ENCODE peak calls at places on chromosomes 1 and 21, in ten cellular contexts. One of them, this sample, is unnamed.

GRCh38 chr1:228515200-228515834 is 28.1 kb downstream of the RNF187 start:
- DNase-seq in gastrocnemius medialis: no peak
- DNase-seq in OCI-LY7: peak
- DNase-seq in left ventricle myocardium inferior: no peak
- DNase-seq in left lung: no peak
- DNase-seq in hepatocyte: peak
- DNase-seq in heart right ventricle: no peak
- DNase-seq in CD4-positive, alpha-beta T cell: peak
- DNase-seq in lower lobe of right lung: no peak
- DNase-seq in A549: peak
- DNase-seq in this sample: no peak

GRCh38 chr21:17828223-17828622 is 9.1 kb upstream of the C21orf91 start:
- DNase-seq in gastrocnemius medialis: no peak
- DNase-seq in OCI-LY7: no peak
- DNase-seq in left ventricle myocardium inferior: no peak
- DNase-seq in left lung: no peak
- DNase-seq in hepatocyte: no peak
- DNase-seq in heart right ventricle: no peak
- DNase-seq in CD4-positive, alpha-beta T cell: no peak
- DNase-seq in lower lobe of right lung: no peak
- DNase-seq in A549: no peak
- DNase-seq in this sample: no peak

GRCh38 chr1:231414260-231415016 is 7.6 kb downstream of the EGLN1 start:
- DNase-seq in gastrocnemius medialis: peak
- DNase-seq in OCI-LY7: no peak
- DNase-seq in left ventricle myocardium inferior: no peak
- DNase-seq in left lung: no peak
- DNase-seq in hepatocyte: no peak
- DNase-seq in heart right ventricle: no peak
- DNase-seq in CD4-positive, alpha-beta T cell: no peak
- DNase-seq in lower lobe of right lung: no peak
- DNase-seq in A549: peak
- DNase-seq in this sample: no peak

GRCh38 chr1:157084720-157085119 is 14.9 kb downstream of the ETV3L start:
- DNase-seq in gastrocnemius medialis: no peak
- DNase-seq in OCI-LY7: no peak
- DNase-seq in left ventricle myocardium inferior: no peak
- DNase-seq in left lung: no peak
- DNase-seq in hepatocyte: no peak
- DNase-seq in heart right ventricle: no peak
- DNase-seq in CD4-positive, alpha-beta T cell: no peak
- DNase-seq in lower lobe of right lung: no peak
- DNase-seq in A549: no peak
- DNase-seq in this sample: no peak

GRCh38 chr21:27171704-27172103 is 204.8 kb upstream of the ADAMTS5 start:
- DNase-seq in gastrocnemius medialis: peak
- DNase-seq in OCI-LY7: no peak
- DNase-seq in left ventricle myocardium inferior: no peak
- DNase-seq in left lung: no peak
- DNase-seq in hepatocyte: no peak
- DNase-seq in heart right ventricle: no peak
- DNase-seq in CD4-positive, alpha-beta T cell: no peak
- DNase-seq in lower lobe of right lung: no peak
- DNase-seq in A549: no peak
- DNase-seq in this sample: no peak

GRCh38 chr1:246156847-246157246 is 350.2 kb downstream of the SMYD3 start:
- DNase-seq in gastrocnemius medialis: no peak
- DNase-seq in OCI-LY7: no peak
- DNase-seq in left ventricle myocardium inferior: no peak
- DNase-seq in left lung: peak
- DNase-seq in hepatocyte: no peak
- DNase-seq in heart right ventricle: no peak
- DNase-seq in CD4-positive, alpha-beta T cell: no peak
- DNase-seq in lower lobe of right lung: no peak
- DNase-seq in A549: no peak
- DNase-seq in this sample: no peak

GRCh38 chr1:15902882-15903281 is 55.4 kb downstream of the SPEN start:
- DNase-seq in gastrocnemius medialis: no peak
- DNase-seq in OCI-LY7: no peak
- DNase-seq in left ventricle myocardium inferior: no peak
- DNase-seq in left lung: no peak
- DNase-seq in hepatocyte: no peak
- DNase-seq in heart right ventricle: no peak
- DNase-seq in CD4-positive, alpha-beta T cell: no peak
- DNase-seq in lower lobe of right lung: no peak
- DNase-seq in A549: peak
- DNase-seq in this sample: no peak

GRCh38 chr1:112370981-112371380 is 25.0 kb upstream of the CTTNBP2NL start:
- DNase-seq in gastrocnemius medialis: no peak
- DNase-seq in OCI-LY7: no peak
- DNase-seq in left ventricle myocardium inferior: no peak
- DNase-seq in left lung: no peak
- DNase-seq in hepatocyte: no peak
- DNase-seq in heart right ventricle: no peak
- DNase-seq in CD4-positive, alpha-beta T cell: no peak
- DNase-seq in lower lobe of right lung: no peak
- DNase-seq in A549: no peak
- DNase-seq in this sample: no peak

GRCh38 chr1:112058815-112059450 is 69.5 kb upstream of the KCND3 start:
- DNase-seq in gastrocnemius medialis: no peak
- DNase-seq in OCI-LY7: peak
- DNase-seq in left ventricle myocardium inferior: no peak
- DNase-seq in left lung: no peak
- DNase-seq in hepatocyte: no peak
- DNase-seq in heart right ventricle: no peak
- DNase-seq in CD4-positive, alpha-beta T cell: no peak
- DNase-seq in lower lobe of right lung: no peak
- DNase-seq in A549: no peak
- DNase-seq in this sample: no peak

GRCh38 chr1:35192853-35193664 is at the start of gene SFPQ:
- DNase-seq in gastrocnemius medialis: peak
- DNase-seq in OCI-LY7: peak
- DNase-seq in left ventricle myocardium inferior: peak
- DNase-seq in left lung: peak
- DNase-seq in hepatocyte: peak
- DNase-seq in heart right ventricle: peak
- DNase-seq in CD4-positive, alpha-beta T cell: peak
- DNase-seq in lower lobe of right lung: peak
- DNase-seq in A549: peak
- DNase-seq in this sample: peak

GRCh38 chr1:156581661-156582387 is 2.3 kb downstream of the TTC24 start:
- DNase-seq in gastrocnemius medialis: no peak
- DNase-seq in OCI-LY7: peak
- DNase-seq in left ventricle myocardium inferior: no peak
- DNase-seq in left lung: no peak
- DNase-seq in hepatocyte: no peak
- DNase-seq in heart right ventricle: no peak
- DNase-seq in CD4-positive, alpha-beta T cell: no peak
- DNase-seq in lower lobe of right lung: no peak
- DNase-seq in A549: no peak
- DNase-seq in this sample: no peak

GRCh38 chr1:178587975-178588374 is 75.1 kb downstream of the TEX35 start:
- DNase-seq in gastrocnemius medialis: no peak
- DNase-seq in OCI-LY7: no peak
- DNase-seq in left ventricle myocardium inferior: no peak
- DNase-seq in left lung: no peak
- DNase-seq in hepatocyte: no peak
- DNase-seq in heart right ventricle: no peak
- DNase-seq in CD4-positive, alpha-beta T cell: no peak
- DNase-seq in lower lobe of right lung: no peak
- DNase-seq in A549: no peak
- DNase-seq in this sample: no peak

GRCh38 chr1:40401427-40402201 is 28.1 kb downstream of the SMAP2 start:
- DNase-seq in gastrocnemius medialis: no peak
- DNase-seq in OCI-LY7: no peak
- DNase-seq in left ventricle myocardium inferior: no peak
- DNase-seq in left lung: no peak
- DNase-seq in hepatocyte: no peak
- DNase-seq in heart right ventricle: no peak
- DNase-seq in CD4-positive, alpha-beta T cell: no peak
- DNase-seq in lower lobe of right lung: no peak
- DNase-seq in A549: no peak
- DNase-seq in this sample: no peak

GRCh38 chr1:224609333-224609732 is 6.8 kb upstream of the CNIH3 start:
- DNase-seq in gastrocnemius medialis: no peak
- DNase-seq in OCI-LY7: no peak
- DNase-seq in left ventricle myocardium inferior: no peak
- DNase-seq in left lung: no peak
- DNase-seq in hepatocyte: no peak
- DNase-seq in heart right ventricle: no peak
- DNase-seq in CD4-positive, alpha-beta T cell: no peak
- DNase-seq in lower lobe of right lung: no peak
- DNase-seq in A549: no peak
- DNase-seq in this sample: no peak
- TF ChIP-seq CTCF in gastrocnemius medialis: no peak
- TF ChIP-seq CTCF in OCI-LY7: no peak
- TF ChIP-seq CTCF in left ventricle myocardium inferior: no peak
- TF ChIP-seq CTCF in left lung: no peak
- TF ChIP-seq CTCF in hepatocyte: no peak
- TF ChIP-seq CTCF in heart right ventricle: no peak
- TF ChIP-seq CTCF in CD4-positive, alpha-beta T cell: no peak
- TF ChIP-seq CTCF in lower lobe of right lung: no peak
- TF ChIP-seq CTCF in A549: no peak
- TF ChIP-seq CTCF in this sample: no peak

GRCh38 chr21:26112127-26112742 is 58.3 kb downstream of the APP start:
- DNase-seq in gastrocnemius medialis: no peak
- DNase-seq in OCI-LY7: no peak
- DNase-seq in left ventricle myocardium inferior: no peak
- DNase-seq in left lung: no peak
- DNase-seq in hepatocyte: no peak
- DNase-seq in heart right ventricle: no peak
- DNase-seq in CD4-positive, alpha-beta T cell: no peak
- DNase-seq in lower lobe of right lung: no peak
- DNase-seq in A549: no peak
- DNase-seq in this sample: no peak

GRCh38 chr21:26106562-26106961 is 64.0 kb downstream of the APP start:
- DNase-seq in gastrocnemius medialis: no peak
- DNase-seq in OCI-LY7: no peak
- DNase-seq in left ventricle myocardium inferior: no peak
- DNase-seq in left lung: no peak
- DNase-seq in hepatocyte: no peak
- DNase-seq in heart right ventricle: no peak
- DNase-seq in CD4-positive, alpha-beta T cell: no peak
- DNase-seq in lower lobe of right lung: no peak
- DNase-seq in A549: no peak
- DNase-seq in this sample: no peak

GRCh38 chr21:26110703-26111102 is 59.9 kb downstream of the APP start:
- DNase-seq in gastrocnemius medialis: no peak
- DNase-seq in OCI-LY7: no peak
- DNase-seq in left ventricle myocardium inferior: no peak
- DNase-seq in left lung: no peak
- DNase-seq in hepatocyte: no peak
- DNase-seq in heart right ventricle: no peak
- DNase-seq in CD4-positive, alpha-beta T cell: no peak
- DNase-seq in lower lobe of right lung: no peak
- DNase-seq in A549: no peak
- DNase-seq in this sample: no peak

GRCh38 chr21:26105819-26106218 is 64.8 kb downstream of the APP start:
- DNase-seq in gastrocnemius medialis: no peak
- DNase-seq in OCI-LY7: no peak
- DNase-seq in left ventricle myocardium inferior: no peak
- DNase-seq in left lung: no peak
- DNase-seq in hepatocyte: no peak
- DNase-seq in heart right ventricle: no peak
- DNase-seq in CD4-positive, alpha-beta T cell: no peak
- DNase-seq in lower lobe of right lung: no peak
- DNase-seq in A549: no peak
- DNase-seq in this sample: no peak

DNA sequence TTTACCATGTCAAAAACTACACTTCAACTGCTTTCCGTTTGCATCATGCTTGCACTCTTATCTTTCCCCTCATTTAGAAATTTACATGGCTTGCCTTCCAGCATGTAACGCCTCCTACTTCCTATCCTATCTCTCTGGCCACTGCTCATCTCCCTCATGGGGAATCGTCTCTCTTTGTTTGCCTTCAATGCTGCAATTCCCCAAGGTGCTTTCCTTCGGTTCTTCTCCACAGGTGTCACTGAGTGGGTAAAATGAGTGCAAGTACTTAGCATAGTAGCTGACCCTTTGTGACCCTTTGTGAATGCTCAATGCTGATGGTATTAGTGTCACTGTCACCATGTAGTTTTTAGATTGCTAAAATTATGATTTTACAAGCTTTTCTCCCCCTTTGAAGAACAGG is 63.1 kb downstream of the APP start:
- DNase-seq in gastrocnemius medialis: no peak
- DNase-seq in OCI-LY7: no peak
- DNase-seq in left ventricle myocardium inferior: no peak
- DNase-seq in left lung: no peak
- DNase-seq in hepatocyte: no peak
- DNase-seq in heart right ventricle: no peak
- DNase-seq in CD4-positive, alpha-beta T cell: no peak
- DNase-seq in lower lobe of right lung: no peak
- DNase-seq in A549: no peak
- DNase-seq in this sample: no peak
- H3K27ac ChIP-seq in gastrocnemius medialis: no peak
- H3K27ac ChIP-seq in OCI-LY7: no peak
- H3K27ac ChIP-seq in left ventricle myocardium inferior: no peak
- H3K27ac ChIP-seq in left lung: no peak
- H3K27ac ChIP-seq in hepatocyte: no peak
- H3K27ac ChIP-seq in heart right ventricle: no peak
- H3K27ac ChIP-seq in CD4-positive, alpha-beta T cell: no peak
- H3K27ac ChIP-seq in lower lobe of right lung: no peak
- H3K27ac ChIP-seq in A549: no peak
- H3K27ac ChIP-seq in this sample: no peak

DNA sequence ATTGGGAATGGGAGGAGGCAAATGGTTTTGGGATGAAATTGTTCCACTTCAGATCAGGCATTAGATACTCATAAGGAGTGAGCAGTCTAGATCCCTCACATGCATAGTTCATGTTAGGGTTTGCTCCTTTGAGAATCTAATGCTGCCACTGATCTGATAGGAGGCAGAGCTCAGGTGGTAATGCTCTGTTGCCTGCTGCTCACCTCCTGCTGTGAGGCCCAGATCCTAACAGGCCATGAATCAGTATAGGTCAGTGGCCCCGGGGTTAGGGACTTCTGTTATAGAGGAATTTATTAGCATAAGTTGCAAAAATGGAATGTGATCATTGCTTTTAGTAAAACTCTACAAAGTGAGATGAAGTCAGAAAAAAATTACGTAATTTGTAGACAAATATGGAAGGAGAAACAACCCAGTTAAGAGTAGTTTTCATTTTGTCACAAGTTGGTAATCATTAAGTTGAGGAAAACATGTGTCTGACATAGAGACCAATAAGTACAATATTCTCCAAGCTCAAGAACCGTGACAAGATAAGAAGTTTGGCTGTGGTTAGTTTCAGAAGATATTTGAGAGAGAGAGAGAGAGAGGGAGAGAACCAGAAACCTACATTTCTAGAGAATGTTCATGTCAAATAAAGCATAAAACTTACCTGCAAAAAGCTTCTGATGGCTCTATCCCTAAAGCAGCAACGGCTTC is 689.7 kb upstream of the PRMT6 start:
- DNase-seq in gastrocnemius medialis: no peak
- DNase-seq in OCI-LY7: no peak
- DNase-seq in left ventricle myocardium inferior: no peak
- DNase-seq in left lung: no peak
- DNase-seq in hepatocyte: no peak
- DNase-seq in heart right ventricle: no peak
- DNase-seq in CD4-positive, alpha-beta T cell: no peak
- DNase-seq in lower lobe of right lung: no peak
- DNase-seq in A549: no peak
- DNase-seq in this sample: no peak
- TF ChIP-seq CTCF in gastrocnemius medialis: no peak
- TF ChIP-seq CTCF in OCI-LY7: no peak
- TF ChIP-seq CTCF in left ventricle myocardium inferior: no peak
- TF ChIP-seq CTCF in left lung: no peak
- TF ChIP-seq CTCF in hepatocyte: no peak
- TF ChIP-seq CTCF in heart right ventricle: no peak
- TF ChIP-seq CTCF in CD4-positive, alpha-beta T cell: no peak
- TF ChIP-seq CTCF in lower lobe of right lung: no peak
- TF ChIP-seq CTCF in A549: no peak
- TF ChIP-seq CTCF in this sample: no peak

GRCh38 chr1:162256287-162256686 is 120.4 kb downstream of the SPATA46 start:
- DNase-seq in gastrocnemius medialis: no peak
- DNase-seq in OCI-LY7: no peak
- DNase-seq in left ventricle myocardium inferior: no peak
- DNase-seq in left lung: no peak
- DNase-seq in hepatocyte: no peak
- DNase-seq in heart right ventricle: no peak
- DNase-seq in CD4-positive, alpha-beta T cell: no peak
- DNase-seq in lower lobe of right lung: no peak
- DNase-seq in A549: no peak
- DNase-seq in this sample: no peak
- H3K27ac ChIP-seq in gastrocnemius medialis: no peak
- H3K27ac ChIP-seq in OCI-LY7: no peak
- H3K27ac ChIP-seq in left ventricle myocardium inferior: no peak
- H3K27ac ChIP-seq in left lung: no peak
- H3K27ac ChIP-seq in hepatocyte: no peak
- H3K27ac ChIP-seq in heart right ventricle: no peak
- H3K27ac ChIP-seq in CD4-positive, alpha-beta T cell: no peak
- H3K27ac ChIP-seq in lower lobe of right lung: no peak
- H3K27ac ChIP-seq in A549: no peak
- H3K27ac ChIP-seq in this sample: no peak